ENCODE peak calls at places on chromosomes 3 and 15, in nine cellular contexts. D is ovary, R is uterus, G is esophagus squamous epithelium, C is heart left ventricle, J is stomach, M is suprapubic skin, X is IMR-90, A is body of pancreas. H is an unnamed sample.

GRCh38 chr3:125160911-125161371 is 51.6 kb downstream of the SLC12A8 start:
- DNase-seq in R (no peak), J (no peak), M (no peak), D (no peak), C (no peak), A (no peak), G (no peak), X (peak; percentile 62), H (no peak)

GRCh38 chr3:23685484-23686258 is 120.1 kb upstream of the UBE2E1 start:
- DNase-seq in D (peak; percentile 71), C (peak; percentile 77), G (peak; percentile 5), X (peak; percentile 99), R (peak; percentile 77), J (peak; percentile 68), M (peak; percentile 89), A (peak; percentile 62), H (peak; percentile 76)

GRCh38 chr3:114519415-114519814 is 225.6 kb downstream of the TIGIT start:
- DNase-seq in A (peak; percentile 46), M (no peak), J (no peak), D (no peak), R (no peak), C (peak; percentile 16), X (peak; percentile 81), G (no peak), H (no peak)

GRCh38 chr3:63960048-63960711 is 48.0 kb upstream of the SCAANT1 start:
- DNase-seq in A (peak; percentile 65), G (no peak), J (peak; percentile 43), D (no peak), X (peak; percentile 84), C (peak; percentile 23), R (peak; percentile 28), M (no peak), H (peak; percentile 30)

GRCh38 chr15:41812820-41813375 is 15.0 kb upstream of the JMJD7 start:
- DNase-seq in M (no peak), X (no peak), A (no peak), D (no peak), G (no peak), R (no peak), J (no peak), C (no peak), H (no peak)

GRCh38 chr3:167116120-167116922 is 263.8 kb downstream of the ZBBX start:
- DNase-seq in D (no peak), M (no peak), G (no peak), A (no peak), X (no peak), C (no peak), J (no peak), R (no peak), H (no peak)

GRCh38 chr3:143171141-143171651 is 51.6 kb downstream of the CHST2 start:
- DNase-seq in X (peak; percentile 77), A (no peak), R (no peak), C (no peak), G (no peak), M (no peak), J (no peak), D (no peak), H (no peak)

GRCh38 chr3:153215971-153216370 is 53.9 kb downstream of the RAP2B start:
- DNase-seq in D (no peak), J (no peak), R (no peak), X (no peak), C (no peak), A (no peak), M (no peak), G (no peak), H (no peak)

GRCh38 chr3:112615942-112616731 is 24.8 kb downstream of the CCDC80 start:
- DNase-seq in R (peak; percentile 30), J (no peak), A (no peak), C (no peak), G (no peak), M (no peak), D (no peak), X (no peak), H (no peak)

GRCh38 chr3:171660126-171660661 is 150.1 kb downstream of the PLD1 start:
- DNase-seq in C (no peak), J (no peak), A (no peak), R (no peak), D (no peak), M (no peak), G (no peak), X (no peak), H (no peak)

DNA sequence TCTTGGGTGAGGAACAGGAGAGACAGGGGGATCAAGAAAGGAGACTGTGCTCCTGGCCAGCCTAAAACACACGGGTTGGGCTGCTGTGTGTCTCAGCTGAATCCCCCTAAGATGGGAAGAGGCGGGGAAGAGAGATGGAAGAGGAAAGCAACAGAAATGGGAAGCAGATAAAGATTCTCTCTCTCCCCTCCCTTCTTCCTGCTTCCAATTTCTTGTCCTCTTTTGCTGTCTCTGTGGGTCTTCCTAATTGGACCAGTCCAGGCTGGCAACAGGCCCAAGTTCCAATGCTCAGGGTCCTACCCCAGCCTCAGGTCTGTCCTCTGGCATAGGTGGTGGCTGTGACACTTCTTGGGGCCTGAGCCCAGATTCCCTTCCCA is 7.1 kb downstream of the ISLR2 start:
- DNase-seq in D (no peak), J (no peak), X (no peak), A (no peak), G (no peak), C (no peak), R (no peak), M (no peak), H (no peak)
- TF ChIP-seq POLR2A in D (no peak), J (no peak), X (no peak), A (no peak), G (no peak), C (no peak), R (no peak), M (no peak), H (no peak)

GRCh38 chr15:75733761-75734651 is 21.4 kb upstream of the CSPG4 start:
- DNase-seq in J (no peak), D (no peak), A (no peak), R (no peak), X (no peak), G (no peak), M (peak; percentile 60), C (no peak), H (no peak)

GRCh38 chr15:75732809-75733451 is 20.3 kb upstream of the CSPG4 start:
- DNase-seq in G (no peak), C (peak; percentile 65), M (peak; percentile 83), J (peak; percentile 73), R (peak; percentile 85), X (peak; percentile 65), A (peak; percentile 75), D (peak; percentile 65), H (no peak)

GRCh38 chr15:75736256-75736655 is 23.6 kb upstream of the CSPG4 start:
- DNase-seq in R (no peak), X (no peak), J (no peak), M (peak; percentile 35), D (no peak), G (no peak), A (no peak), C (no peak), H (no peak)

GRCh38 chr15:75739791-75740190 is 27.1 kb upstream of the CSPG4 start:
- DNase-seq in R (no peak), A (no peak), X (no peak), D (no peak), M (peak; percentile 53), G (no peak), J (no peak), C (no peak), H (no peak)

DNA sequence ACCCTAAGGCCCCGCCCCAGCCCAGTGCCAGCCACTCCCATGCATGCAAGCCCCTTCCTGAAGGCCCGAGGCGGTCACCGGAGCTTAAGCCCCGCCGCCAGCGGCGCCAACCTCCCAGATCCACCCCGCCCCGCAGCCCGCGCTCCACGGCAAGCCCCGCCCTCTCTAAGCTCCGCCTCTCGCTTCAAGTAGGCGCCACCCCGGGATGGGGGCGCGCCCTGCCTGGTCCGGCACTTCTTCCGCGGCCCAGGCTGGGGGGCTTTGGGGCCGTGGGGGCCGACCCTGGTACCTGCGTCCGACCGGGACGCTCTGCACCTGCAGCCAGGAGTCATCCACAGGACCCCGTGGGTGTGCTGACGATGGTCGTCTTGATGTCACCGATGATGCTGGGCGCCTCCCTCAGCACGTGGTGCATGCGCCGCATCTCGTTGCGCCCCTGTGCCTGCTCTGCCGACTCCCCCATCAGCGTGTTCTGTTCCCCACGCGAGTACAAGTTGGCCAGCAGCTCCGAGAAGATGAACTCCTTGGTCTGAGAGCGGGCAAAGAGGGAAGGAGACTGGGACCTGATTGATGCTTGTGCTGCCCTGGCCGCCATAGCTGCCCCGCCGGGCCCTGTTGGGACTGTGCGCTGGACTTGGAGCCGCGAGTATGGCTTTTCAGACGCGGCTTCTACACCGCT is 26.1 kb upstream of the CSPG4 start:
- DNase-seq in X (peak; percentile 87), J (peak; percentile 98), M (peak; percentile 97), G (peak; percentile 49), A (peak; percentile 98), D (peak; percentile 96), C (peak; percentile 92), R (peak; percentile 96), H (peak; percentile 85)
- TF ChIP-seq POLR2A in X (no peak), J (no peak), M (no peak), G (no peak), A (no peak), D (no peak), C (no peak), R (peak; percentile 37), H (no peak)

GRCh38 chr3:17154221-17154620 is 269.5 kb downstream of the PLCL2 start:
- DNase-seq in J (no peak), M (no peak), X (no peak), R (no peak), G (no peak), A (no peak), C (no peak), D (no peak), H (no peak)

GRCh38 chr3:17149744-17150143 is 265.0 kb downstream of the PLCL2 start:
- DNase-seq in D (no peak), G (no peak), X (no peak), J (no peak), R (no peak), M (no peak), C (no peak), A (no peak), H (no peak)

GRCh38 chr3:17149076-17149475 is 264.3 kb downstream of the PLCL2 start:
- DNase-seq in G (no peak), J (no peak), A (no peak), C (no peak), X (no peak), M (no peak), R (no peak), D (no peak), H (no peak)

GRCh38 chr3:17153209-17153608 is 268.5 kb downstream of the PLCL2 start:
- DNase-seq in X (no peak), R (no peak), A (no peak), C (no peak), M (no peak), G (no peak), J (no peak), D (no peak), H (no peak)

GRCh38 chr3:17151598-17152373 is 267.0 kb downstream of the PLCL2 start:
- DNase-seq in X (no peak), J (peak; percentile 36), C (no peak), D (no peak), A (no peak), G (peak; percentile 1), R (no peak), M (no peak), H (no peak)
- TF ChIP-seq POLR2A in X (no peak), J (no peak), C (no peak), D (no peak), A (no peak), G (no peak), R (no peak), M (no peak), H (no peak)

DNA sequence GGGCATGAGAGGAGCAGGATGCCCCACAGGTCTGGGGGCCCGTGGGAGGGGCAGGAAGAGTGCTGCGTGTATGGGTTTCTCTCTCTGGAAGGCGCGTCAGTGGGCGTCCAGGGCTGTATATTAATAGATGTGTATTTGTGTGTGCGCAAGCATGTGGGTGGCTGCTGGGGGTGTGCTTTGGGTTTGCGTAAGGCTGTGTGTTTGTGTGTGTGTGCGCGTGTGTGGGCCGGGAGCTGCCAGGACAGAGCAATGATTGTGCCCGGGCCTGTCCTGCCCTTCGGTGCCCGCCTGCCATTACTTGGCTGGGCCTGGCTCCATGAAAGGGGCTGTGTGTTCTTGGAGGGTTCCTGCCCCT is 16.4 kb downstream of the CSPG4 start:
- DNase-seq in C (no peak), A (no peak), G (no peak), M (no peak), D (no peak), J (no peak), X (no peak), R (no peak), H (no peak)
- TF ChIP-seq POLR2A in C (no peak), A (no peak), G (no peak), M (no peak), D (no peak), J (no peak), X (no peak), R (no peak), H (no peak)